ENCODE peak calls at places on chromosomes 5 and 9, in eight cellular contexts. E is cardiac fibroblast, N is Calu3, C is neural crest cell, M is fibroblast of lung, O is lower lobe of right lung, W is brain microvascular endothelial cell, B is tibial artery. I is an unnamed sample.

GRCh38 chr5:79973511-79973910 is 17.6 kb downstream of the MTX3 start:
- DNase-seq in M (no peak), N (no peak), C (no peak), E (no peak), O (no peak), W (no peak), B (no peak), I (no peak)

GRCh38 chr9:98899399-98900056 is 44.2 kb upstream of the COL15A1 start:
- DNase-seq in C (no peak), W (peak; percentile 84), N (no peak), M (peak; percentile 86), B (no peak), E (peak; percentile 84), O (no peak), I (peak; percentile 78)

GRCh38 chr5:9387879-9388278 is 158.0 kb downstream of the SEMA5A start:
- DNase-seq in B (no peak), W (no peak), E (no peak), N (no peak), M (no peak), O (no peak), C (no peak), I (no peak)

GRCh38 chr9:107734231-107735014 is 244.9 kb upstream of the KLF4 start:
- DNase-seq in M (peak; percentile 98), B (peak; percentile 71), E (peak; percentile 97), W (no peak), C (no peak), O (no peak), N (no peak), I (peak; percentile 89)

GRCh38 chr9:116687074-116687761 is at the start of gene TRIM32:
- DNase-seq in C (peak; percentile 98), B (peak; percentile 94), N (peak; percentile 81), E (peak; percentile 91), O (peak; percentile 91), W (peak; percentile 73), M (peak; percentile 85), I (peak; percentile 63)

GRCh38 chr5:10590226-10591047 is 26.6 kb downstream of the ANKRD33B start:
- DNase-seq in O (no peak), B (peak; percentile 29), E (peak; percentile 95), M (peak; percentile 30), N (no peak), W (peak; percentile 53), C (peak; percentile 25), I (peak; percentile 20)

GRCh38 chr5:124628721-124629596 is 117.5 kb downstream of the ZNF608 start:
- DNase-seq in N (peak; percentile 80), E (peak; percentile 83), O (no peak), W (peak; percentile 97), C (no peak), M (peak; percentile 93), B (peak; percentile 72), I (peak; percentile 58)

GRCh38 chr5:95808686-95809413 is 13.7 kb downstream of the GLRX start:
- DNase-seq in O (peak; percentile 66), N (no peak), B (peak; percentile 95), C (no peak), M (peak; percentile 68), E (peak; percentile 93), W (peak; percentile 74), I (no peak)

GRCh38 chr9:109372246-109372645 is 51.4 kb upstream of the EPB41L4B start:
- DNase-seq in E (no peak), O (no peak), B (no peak), M (no peak), W (no peak), N (no peak), C (no peak), I (no peak)

GRCh38 chr9:35603506-35603985 is 1.5 kb upstream of the TESK1 start:
- DNase-seq in O (peak; percentile 66), B (peak; percentile 94), M (peak; percentile 91), C (no peak), N (no peak), W (peak; percentile 53), E (peak; percentile 91), I (peak; percentile 75)

GRCh38 chr5:104702212-104702611 is 1139.6 kb upstream of the NUDT12 start:
- DNase-seq in O (no peak), B (no peak), M (no peak), E (no peak), W (peak; percentile 9), C (no peak), N (no peak), I (no peak)

GRCh38 chr9:14812806-14813205 is 90.3 kb upstream of the CER1 start:
- DNase-seq in O (no peak), W (peak; percentile 35), B (no peak), E (no peak), N (no peak), M (no peak), C (no peak), I (no peak)

GRCh38 chr9:136292591-136293448 is 11.1 kb downstream of the CCDC187 start:
- DNase-seq in C (no peak), O (no peak), B (no peak), M (no peak), W (no peak), N (no peak), E (no peak), I (no peak)

GRCh38 chr5:35365756-35366155 is 135.5 kb upstream of the PRLR start:
- DNase-seq in W (no peak), M (no peak), C (no peak), B (no peak), N (no peak), E (no peak), O (no peak), I (no peak)

GRCh38 chr9:89817186-89817960 is 212.6 kb downstream of the GADD45G start:
- DNase-seq in W (no peak), M (no peak), O (no peak), E (peak; percentile 33), N (no peak), B (no peak), C (no peak), I (no peak)

GRCh38 chr9:123562844-123563346 is 206.9 kb downstream of the CRB2 start:
- DNase-seq in M (peak; percentile 83), W (peak; percentile 78), B (no peak), E (peak; percentile 75), O (no peak), C (no peak), N (no peak), I (peak; percentile 54)

GRCh38 chr5:84384604-84385575 is at the start of gene EDIL3:
- DNase-seq in M (peak; percentile 54), N (peak; percentile 15), O (peak; percentile 53), W (peak; percentile 44), C (peak; percentile 53), E (peak; percentile 69), B (peak; percentile 68), I (no peak)

GRCh38 chr9:90032296-90033029 is 427.7 kb downstream of the GADD45G start:
- DNase-seq in W (no peak), M (no peak), E (no peak), O (no peak), N (no peak), C (no peak), B (no peak), I (no peak)

GRCh38 chr9:95242613-95243012 is 74.9 kb downstream of the FANCC start:
- DNase-seq in N (no peak), O (no peak), B (no peak), C (no peak), M (no peak), W (no peak), E (no peak), I (no peak)

GRCh38 chr5:4879693-4880303 is 260.3 kb upstream of the ADAMTS16 start:
- DNase-seq in M (peak; percentile 60), W (peak; percentile 85), C (peak; percentile 81), B (peak; percentile 74), O (peak; percentile 61), E (peak; percentile 76), N (peak; percentile 75), I (peak; percentile 18)

GRCh38 chr9:110916361-110916760 is 121.9 kb downstream of the LPAR1 start:
- DNase-seq in E (no peak), B (no peak), C (no peak), W (no peak), O (no peak), M (peak; percentile 63), N (no peak), I (no peak)

DNA sequence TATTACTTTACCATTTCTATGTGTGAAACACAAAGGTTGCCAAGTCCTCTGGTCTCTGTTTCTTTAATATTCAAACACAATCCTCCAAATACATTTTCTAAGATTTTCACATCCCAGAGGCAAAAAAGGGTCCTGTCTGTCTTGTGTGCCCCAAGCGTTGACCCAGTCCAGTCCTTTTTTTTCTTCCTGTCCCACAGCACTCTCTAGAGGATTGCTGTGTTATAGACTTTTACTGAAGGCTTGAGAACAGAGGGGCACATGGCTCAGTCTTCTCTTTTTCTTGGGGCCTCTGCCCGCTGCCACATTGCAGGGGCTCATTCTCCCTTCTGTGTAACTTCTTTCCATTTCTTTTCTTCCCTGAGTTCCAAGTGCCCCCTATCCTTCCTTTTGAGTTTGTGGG is 78.6 kb upstream of the SLC28A3 start:
- DNase-seq in W (peak; percentile 2), M (no peak), B (no peak), N (no peak), O (no peak), C (no peak), E (peak; percentile 37), I (no peak)
- TF ChIP-seq CTCF in W (peak; percentile 34), M (no peak), B (no peak), N (no peak), O (no peak), C (peak; percentile 33), E (no peak), I (no peak)

GRCh38 chr5:53425598-53426516 is 54.6 kb upstream of the FST start:
- DNase-seq in W (no peak), M (no peak), E (peak; percentile 27), O (no peak), B (no peak), N (no peak), C (peak; percentile 58), I (no peak)
- TF ChIP-seq CTCF in W (peak; percentile 39), M (peak; percentile 8), E (no peak), O (no peak), B (no peak), N (no peak), C (peak; percentile 64), I (no peak)

GRCh38 chr9:1102010-1102712 is 52.0 kb downstream of the DMRT2 start:
- DNase-seq in C (no peak), O (no peak), E (no peak), N (no peak), W (no peak), B (no peak), M (no peak), I (no peak)
- TF ChIP-seq CTCF in C (no peak), O (no peak), E (no peak), N (no peak), W (no peak), B (no peak), M (no peak), I (no peak)

GRCh38 chr5:14757853-14758252 is 93.3 kb downstream of the OTULIN start:
- DNase-seq in E (no peak), O (no peak), N (no peak), B (no peak), C (no peak), M (no peak), W (no peak), I (no peak)

GRCh38 chr5:14760548-14761002 is 96.1 kb downstream of the OTULIN start:
- DNase-seq in C (no peak), W (no peak), N (no peak), B (no peak), O (no peak), M (no peak), E (no peak), I (no peak)

GRCh38 chr5:14753947-14754346 is 89.4 kb downstream of the OTULIN start:
- DNase-seq in B (no peak), E (no peak), O (no peak), W (no peak), N (no peak), C (no peak), M (peak; percentile 12), I (no peak)

GRCh38 chr5:14762568-14763216 is 98.2 kb downstream of the OTULIN start:
- DNase-seq in B (no peak), M (no peak), C (no peak), W (no peak), O (no peak), N (no peak), E (no peak), I (no peak)

GRCh38 chr5:14759744-14760547 is 95.4 kb downstream of the OTULIN start:
- DNase-seq in W (no peak), C (no peak), M (no peak), E (no peak), O (no peak), B (no peak), N (no peak), I (no peak)
- TF ChIP-seq CTCF in W (no peak), C (no peak), M (no peak), E (no peak), O (no peak), B (no peak), N (no peak), I (no peak)

I was measured in AG09319.